ENCODE peak calls at places on chromosome 11, in five cellular contexts. K is Peyer's patch; P is IMR-90; L is naive thymus-derived CD4-positive, alpha-beta T cell; W is ovary. T is an unnamed sample. For H3K4me1 and H3K36me3, the result is how much of the 10 kb centered on the place peaks cover.

GRCh38 chr11:803467-803742 is 1.6 kb downstream of the PIDD1 start:
- DNase-seq in K (no peak), P (no peak), W (no peak), L (no peak), T (no peak)

GRCh38 chr11:132683602-132684001 is 848.7 kb downstream of the OPCML start:
- DNase-seq in W (no peak), P (peak), L (no peak), K (no peak), T (no peak)

GRCh38 chr11:2825886-2826678 is 59.5 kb downstream of the CDKN1C start:
- DNase-seq in W (peak), K (peak), L (no peak), P (peak), T (no peak)

GRCh38 chr11:76674517-76675400 is 4.2 kb upstream of the LRRC32 start:
- DNase-seq in L (no peak), P (no peak), K (peak), W (no peak), T (no peak)

GRCh38 chr11:68942090-68942620 is 38.5 kb downstream of the IGHMBP2 start:
- DNase-seq in K (no peak), L (no peak), P (no peak), W (no peak), T (no peak)

GRCh38 chr11:2699185-2699530 is 636 bp downstream of the KCNQ1OT1 start:
- DNase-seq in K (peak), P (peak), L (no peak), W (no peak), T (no peak)

GRCh38 chr11:32396331-32396730 is 39.0 kb downstream of the WT1 start:
- DNase-seq in W (no peak), K (no peak), L (no peak), P (no peak), T (no peak)

GRCh38 chr11:27912916-27913315 is 195.0 kb downstream of the KIF18A start:
- DNase-seq in K (no peak), L (no peak), P (peak), W (no peak), T (no peak)

GRCh38 chr11:68398870-68399865 is 61.4 kb upstream of the PPP6R3 start:
- DNase-seq in P (no peak), L (no peak), K (no peak), W (peak), T (no peak)

GRCh38 chr11:62431171-62431895 is 12.5 kb downstream of the SCGB1A1 start:
- DNase-seq in W (no peak), P (peak), L (no peak), K (no peak), T (no peak)

GRCh38 chr11:128472128-128473110 is 114.9 kb downstream of the ETS1 start:
- DNase-seq in K (no peak), P (peak), W (no peak), L (peak), T (peak)

GRCh38 chr11:80146231-80146630 is 705.4 kb upstream of the TENM4 start:
- DNase-seq in P (no peak), K (no peak), L (no peak), W (no peak), T (no peak)

GRCh38 chr11:126561327-126561893 is 205.9 kb downstream of the ST3GAL4 start:
- DNase-seq in L (no peak), K (no peak), P (peak), W (peak), T (no peak)

GRCh38 chr11:2524446-2525165 is 79.8 kb downstream of the KCNQ1 start:
- DNase-seq in K (no peak), P (no peak), W (no peak), L (no peak), T (no peak)

GRCh38 chr11:123197711-123198110 is 2.7 kb upstream of the CLMP start:
- DNase-seq in W (no peak), K (no peak), P (peak), L (no peak), T (no peak)

GRCh38 chr11:10752061-10752460 is 1.0 kb downstream of the CTR9 start:
- DNase-seq in L (no peak), K (no peak), P (no peak), W (no peak), T (no peak)

GRCh38 chr11:81916459-81916858 is 817.2 kb downstream of the FAM181B start:
- DNase-seq in W (no peak), L (no peak), P (no peak), K (no peak), T (no peak)

GRCh38 chr11:24082241-24082640 is 414.6 kb upstream of the LUZP2 start:
- DNase-seq in K (no peak), P (peak), L (no peak), W (no peak), T (no peak)

GRCh38 chr11:74746868-74747267 is 1.8 kb upstream of the RNF169 start:
- DNase-seq in K (no peak), L (no peak), W (no peak), P (no peak), T (no peak)

GRCh38 chr11:71251159-71251721 is 1.1 kb downstream of the SHANK2 start:
- DNase-seq in K (peak), W (no peak), L (no peak), P (no peak), T (no peak)

GRCh38 chr11:128593281-128593680 is 5.9 kb upstream of the ETS1 start:
- DNase-seq in K (no peak), L (no peak), P (peak), W (no peak), T (no peak)

GRCh38 chr11:57426754-57427691 is at the start of gene SLC43A3:
- DNase-seq in L (peak), W (peak), P (peak), K (peak), T (peak)

GRCh38 chr11:7227724-7228123 is 24.0 kb upstream of the SYT9 start:
- DNase-seq in P (no peak), L (no peak), W (no peak), K (no peak), T (no peak)

DNA sequence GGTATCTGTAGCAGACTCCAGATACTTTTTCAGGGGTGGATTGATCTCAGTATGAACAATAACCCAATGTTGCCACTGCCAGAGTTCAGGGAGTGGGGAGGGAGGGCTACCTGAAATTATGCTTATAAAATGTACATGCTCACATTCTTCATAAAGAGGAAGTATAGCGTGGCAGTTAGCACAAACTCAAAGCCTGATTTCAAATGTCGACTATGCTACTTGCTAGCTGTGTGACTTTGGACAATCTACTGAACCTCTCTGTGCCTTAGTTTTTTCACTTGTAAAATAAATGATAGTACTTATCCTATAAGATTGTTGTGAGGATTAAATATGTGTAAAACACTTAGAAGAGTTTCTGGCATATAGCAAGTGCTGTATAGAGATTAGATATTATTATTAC is 26.5 kb upstream of the POU2AF1 start:
- DNase-seq in L (no peak), W (no peak), P (no peak), K (no peak), T (no peak)
- H3K4me1 ChIP-seq in L (under half), W (under half), P (under half), K (under half), T (under half)

GRCh38 chr11:8910662-8911039 is 338 bp upstream of the AKIP1 start:
- DNase-seq in W (no peak), P (no peak), L (peak), K (no peak), T (no peak)

GRCh38 chr11:8907116-8907515 is 3.9 kb upstream of the AKIP1 start:
- DNase-seq in K (no peak), W (no peak), P (no peak), L (no peak), T (no peak)

GRCh38 chr11:8906629-8907028 is 4.4 kb upstream of the AKIP1 start:
- DNase-seq in K (no peak), P (peak), L (no peak), W (no peak), T (no peak)

GRCh38 chr11:8908099-8908498 is 2.9 kb upstream of the AKIP1 start:
- DNase-seq in L (no peak), P (no peak), W (no peak), K (no peak), T (no peak)

DNA sequence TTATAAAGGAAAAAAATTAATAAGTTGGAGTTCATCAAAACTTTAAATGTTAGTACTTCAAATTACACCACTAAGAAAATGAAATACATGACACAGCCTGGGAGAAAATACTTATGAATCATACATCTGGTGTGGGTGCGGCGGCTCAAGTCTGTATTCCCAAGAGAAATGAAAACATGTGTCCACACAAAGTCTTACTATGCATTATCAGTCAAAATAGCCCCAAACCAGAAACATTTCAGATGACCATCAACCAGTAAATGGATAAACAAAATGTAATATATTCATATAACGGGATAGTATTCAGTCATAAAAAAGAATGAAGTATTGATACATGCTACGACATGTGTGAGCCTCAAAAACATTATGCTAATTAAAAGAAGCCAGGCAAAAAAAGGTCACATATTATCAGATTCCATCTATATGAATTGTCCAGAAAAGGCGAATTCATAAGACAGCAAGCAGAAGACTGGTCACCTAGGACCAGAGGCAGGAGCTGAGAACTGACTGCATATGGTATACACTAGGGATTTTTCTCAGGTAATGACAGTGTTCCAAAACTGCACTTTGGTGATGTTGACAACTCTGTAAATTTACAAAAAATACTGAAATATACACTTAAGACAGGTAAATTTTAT is 5.3 kb upstream of the AKIP1 start:
- DNase-seq in K (no peak), L (no peak), W (no peak), P (peak), T (no peak)
- H3K27ac ChIP-seq in K (no peak), L (no peak), W (no peak), P (no peak), T (no peak)

GRCh38 chr11:9176136-9176535 is 84.7 kb upstream of the SCUBE2 start:
- DNase-seq in W (no peak), P (no peak), K (no peak), L (no peak), T (no peak)
- H3K36me3 ChIP-seq in W (under half), P (under half), K (under half), L (under half), T (under half)

DNA sequence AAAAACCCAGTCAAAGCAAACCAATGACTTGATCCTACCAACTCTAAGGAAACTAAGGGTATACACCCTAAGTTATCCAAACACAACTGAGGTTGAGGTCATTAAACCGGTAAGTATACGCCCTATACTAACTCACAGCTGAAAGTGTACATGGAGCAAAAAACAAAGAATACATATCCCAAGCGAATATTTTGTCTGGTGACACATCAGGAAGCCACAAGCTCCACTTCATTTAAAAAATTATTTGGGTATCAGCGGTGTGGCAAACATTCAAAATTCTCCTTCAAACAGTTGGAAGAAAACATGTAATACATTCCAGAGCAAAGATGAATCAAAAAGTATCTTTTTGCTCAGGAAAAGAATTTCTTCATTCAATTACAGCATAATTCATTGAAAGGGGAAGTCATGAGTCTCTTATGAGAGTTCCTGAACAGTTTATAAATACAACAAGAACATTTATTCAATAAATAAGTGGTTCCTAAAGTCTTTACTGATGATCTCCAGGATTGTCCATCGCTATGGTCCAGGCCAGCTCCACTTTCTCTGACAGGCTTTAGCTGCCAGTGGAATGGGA is 4.5 kb upstream of the JAML start:
- DNase-seq in L (no peak), P (no peak), W (no peak), K (no peak), T (no peak)
- H3K4me1 ChIP-seq in L (half or more), P (under half), W (under half), K (under half), T (under half)

GRCh38 chr11:47378836-47379170 is 456 bp upstream of the SPI1 start:
- DNase-seq in W (no peak), P (no peak), L (no peak), K (no peak), T (no peak)
- H3K27ac ChIP-seq in W (no peak), P (no peak), L (no peak), K (peak), T (no peak)

GRCh38 chr11:64757549-64758329 is 2.0 kb downstream of the PYGM start:
- DNase-seq in K (no peak), P (no peak), L (no peak), W (no peak), T (no peak)
- H3K36me3 ChIP-seq in K (under half), P (under half), L (under half), W (under half), T (under half)

T was measured in effector memory CD4-positive, alpha-beta T cell.